ENCODE peak calls at places on chromosome 5, in nine cellular contexts. Y is C1 segment of cervical spinal cord; L is occipital lobe; J is HFFc6; R is A172; X is IMR-90; K is NCI-H1105 treated with DMSO at 0.1 percent for 48 hours; B is T-helper 22 cell; P is activated CD4-positive, alpha-beta T cell treated with anti-CD3 and anti-CD28 coated beads for 48 hours. T is an unnamed sample.

GRCh38 chr5:58496488-58496887 is 5.3 kb downstream of the GAPT start:
- DNase-seq in Y (no peak), L (no peak), J (no peak), R (no peak), X (no peak), K (no peak), B (no peak), P (no peak), T (no peak)

GRCh38 chr5:135478938-135479337 is 26.8 kb upstream of the TIFAB start:
- DNase-seq in Y (no peak), L (no peak), J (no peak), R (no peak), X (no peak), K (no peak), B (no peak), P (no peak), T (peak)

GRCh38 chr5:14165375-14166091 is 22.4 kb downstream of the TRIO start:
- DNase-seq in Y (no peak), L (no peak), J (peak), R (peak), X (peak), K (no peak), B (no peak), P (no peak), T (no peak)

GRCh38 chr5:97534166-97534565 is 351.1 kb upstream of the RIOK2 start:
- DNase-seq in Y (no peak), L (no peak), J (peak), R (peak), X (peak), K (peak), B (no peak), P (peak), T (no peak)

GRCh38 chr5:179914032-179914755 is 6.5 kb upstream of the TBC1D9B start:
- DNase-seq in Y (no peak), L (no peak), J (peak), R (peak), X (peak), K (no peak), B (no peak), P (no peak), T (no peak)

GRCh38 chr5:90119531-90119940 is 290.0 kb downstream of the CETN3 start:
- DNase-seq in Y (no peak), L (no peak), J (no peak), R (no peak), X (no peak), K (no peak), B (no peak), P (no peak), T (no peak)

GRCh38 chr5:59287884-59288283 is 605.6 kb downstream of the PDE4D start:
- DNase-seq in Y (no peak), L (no peak), J (no peak), R (no peak), X (no peak), K (no peak), B (no peak), P (no peak), T (no peak)

GRCh38 chr5:178348356-178349146 is 115.9 kb upstream of the PHYKPL start:
- DNase-seq in Y (no peak), L (no peak), J (no peak), R (no peak), X (no peak), K (no peak), B (no peak), P (no peak), T (no peak)

GRCh38 chr5:176441921-176442323 is 6.3 kb upstream of the FAF2 start:
- DNase-seq in Y (no peak), L (no peak), J (no peak), R (peak), X (peak), K (no peak), B (no peak), P (no peak), T (no peak)

GRCh38 chr5:133321833-133322420 is 270.1 kb downstream of the HSPA4 start:
- DNase-seq in Y (no peak), L (no peak), J (no peak), R (no peak), X (no peak), K (no peak), B (no peak), P (peak), T (no peak)

GRCh38 chr5:171314728-171315385 is 5.8 kb downstream of the TLX3 start:
- DNase-seq in Y (no peak), L (no peak), J (no peak), R (no peak), X (no peak), K (no peak), B (no peak), P (no peak), T (no peak)

GRCh38 chr5:150653145-150653761 is 7.8 kb upstream of the MYOZ3 start:
- DNase-seq in Y (no peak), L (no peak), J (peak), R (no peak), X (peak), K (no peak), B (no peak), P (no peak), T (no peak)

GRCh38 chr5:101977729-101978345 is 318.2 kb downstream of the SLCO4C1 start:
- DNase-seq in Y (no peak), L (no peak), J (peak), R (peak), X (peak), K (peak), B (no peak), P (no peak), T (no peak)

GRCh38 chr5:174444791-174445190 is 279.6 kb upstream of the MSX2 start:
- DNase-seq in Y (no peak), L (no peak), J (no peak), R (no peak), X (no peak), K (no peak), B (no peak), P (no peak), T (no peak)

GRCh38 chr5:107979272-107979671 is 308.5 kb upstream of the EFNA5 start:
- DNase-seq in Y (no peak), L (no peak), J (no peak), R (no peak), X (peak), K (no peak), B (no peak), P (no peak), T (no peak)

GRCh38 chr5:178338126-178338749 is 105.6 kb upstream of the PHYKPL start:
- DNase-seq in Y (no peak), L (no peak), J (no peak), R (no peak), X (no peak), K (no peak), B (no peak), P (no peak), T (no peak)

GRCh38 chr5:100731768-100732167 is 171.3 kb downstream of the ST8SIA4 start:
- DNase-seq in Y (no peak), L (no peak), J (no peak), R (peak), X (no peak), K (no peak), B (no peak), P (no peak), T (no peak)

GRCh38 chr5:151671979-151672378 is 14.7 kb downstream of the SPARC start:
- DNase-seq in Y (no peak), L (no peak), J (no peak), R (peak), X (peak), K (no peak), B (no peak), P (no peak), T (no peak)

GRCh38 chr5:124869481-124870033 is 123.1 kb upstream of the ZNF608 start:
- DNase-seq in Y (no peak), L (no peak), J (no peak), R (no peak), X (no peak), K (no peak), B (no peak), P (no peak), T (no peak)